ENCODE peak calls at places on chromosomes 12 and 14, in eight cellular contexts. G is A549; S is NCI-H1436; L is aorta; M is HFFc6; B is GDM1; Z is C1 segment of cervical spinal cord; D is NK-92 treated with Interleukin-12 subunit alpha and Interleukin-12 subunit beta, amount 100 ng/mL, for 24 hours. N is an unnamed sample.

GRCh38 chr12:107761502-107761904 is 566 bp upstream of the PRDM4 start:
- DNase-seq in G (no peak), S (no peak), L (no peak), M (no peak), B (no peak), Z (no peak), D (no peak), N (no peak)

GRCh38 chr12:110790301-110790700 is 47.6 kb upstream of the PPP1CC start:
- DNase-seq in G (no peak), S (no peak), L (no peak), M (peak; percentile 12), B (no peak), Z (no peak), D (no peak), N (no peak)

GRCh38 chr12:18696971-18697602 is 40.7 kb downstream of the PLCZ1 start:
- DNase-seq in G (no peak), S (no peak), L (no peak), M (peak; percentile 55), B (no peak), Z (no peak), D (no peak), N (peak; percentile 16)

GRCh38 chr14:37466003-37466622 is 128.9 kb downstream of the FOXA1 start:
- DNase-seq in G (no peak), S (no peak), L (no peak), M (no peak), B (no peak), Z (no peak), D (no peak), N (no peak)

GRCh38 chr14:25121342-25122129 is 71.6 kb upstream of the STXBP6 start:
- DNase-seq in G (no peak), S (no peak), L (no peak), M (peak; percentile 88), B (no peak), Z (no peak), D (no peak), N (peak; percentile 47)

GRCh38 chr12:7101047-7101693 is 7.8 kb downstream of the C1RL start:
- DNase-seq in G (no peak), S (no peak), L (no peak), M (no peak), B (no peak), Z (no peak), D (no peak), N (no peak)

GRCh38 chr12:46267618-46268348 is 1.1 kb downstream of the SLC38A1 start:
- DNase-seq in G (no peak), S (peak; percentile 3), L (no peak), M (peak; percentile 10), B (no peak), Z (no peak), D (peak; percentile 32), N (peak; percentile 60)

GRCh38 chr12:65640489-65640901 is 183.8 kb upstream of the HMGA2 start:
- DNase-seq in G (no peak), S (no peak), L (no peak), M (no peak), B (no peak), Z (no peak), D (no peak), N (no peak)

GRCh38 chr14:21072781-21073339 is 2.8 kb downstream of the ARHGEF40 start:
- DNase-seq in G (no peak), S (no peak), L (no peak), M (no peak), B (no peak), Z (no peak), D (no peak), N (no peak)

GRCh38 chr12:116525418-116526001 is 33.7 kb upstream of the MAP1LC3B2 start:
- DNase-seq in G (peak; percentile 72), S (no peak), L (peak; percentile 91), M (peak; percentile 92), B (no peak), Z (no peak), D (no peak), N (peak; percentile 84)

GRCh38 chr14:35384386-35385041 is 20.0 kb downstream of the NFKBIA start:
- DNase-seq in G (no peak), S (no peak), L (no peak), M (peak; percentile 91), B (no peak), Z (peak; percentile 57), D (no peak), N (peak; percentile 91)

GRCh38 chr14:32259368-32260013 is 56.4 kb upstream of the RNU6-8 start:
- DNase-seq in G (peak; percentile 21), S (no peak), L (no peak), M (peak; percentile 47), B (peak; percentile 3), Z (no peak), D (peak; percentile 26), N (peak; percentile 4)

GRCh38 chr12:44558340-44559100 is 317.6 kb downstream of the NELL2 start:
- DNase-seq in G (no peak), S (no peak), L (no peak), M (no peak), B (no peak), Z (no peak), D (no peak), N (no peak)